ENCODE peak calls at places on chromosome 16, in eight cellular contexts. S, B, C, M, A, U, R and D are unnamed samples.

GRCh38 chr16:89133457-89134127 is 38.0 kb upstream of the CDH15 start:
- DNase-seq in R (no peak), C (no peak), S (no peak), A (no peak), B (peak; percentile 30), U (no peak), M (no peak), D (no peak)

GRCh38 chr16:21194771-21195301 is 16.5 kb downstream of the ZP2 start:
- DNase-seq in C (no peak), U (peak; percentile 7), A (peak; percentile 19), M (no peak), S (no peak), R (no peak), B (no peak), D (peak; percentile 14)

GRCh38 chr16:47667956-47668355 is 206.8 kb downstream of the PHKB start:
- DNase-seq in M (no peak), U (no peak), R (no peak), S (no peak), C (no peak), B (no peak), A (no peak), D (no peak)

GRCh38 chr16:66270333-66270927 is 96.1 kb upstream of the CDH5 start:
- DNase-seq in A (peak; percentile 84), C (peak; percentile 67), S (no peak), U (peak; percentile 71), B (peak; percentile 90), M (peak; percentile 69), R (no peak), D (no peak)

GRCh38 chr16:50547340-50547865 is 793 bp upstream of the NKD1 start:
- DNase-seq in C (no peak), M (peak; percentile 92), U (no peak), R (no peak), A (no peak), B (peak; percentile 73), S (no peak), D (no peak)

GRCh38 chr16:12235110-12235509 is 258.6 kb downstream of the SNX29 start:
- DNase-seq in A (peak; percentile 16), R (no peak), B (no peak), S (no peak), U (no peak), M (no peak), C (no peak), D (peak; percentile 20)

GRCh38 chr16:6861136-6861535 is 471.5 kb upstream of the RBFOX1 start:
- DNase-seq in S (no peak), A (no peak), M (no peak), U (no peak), C (no peak), R (no peak), B (no peak), D (no peak)

GRCh38 chr16:83515395-83515794 is 292.4 kb upstream of the HSBP1 start:
- DNase-seq in S (no peak), C (no peak), B (no peak), U (no peak), M (no peak), A (no peak), R (no peak), D (no peak)

GRCh38 chr16:71956500-71956899 is 43.7 kb downstream of the PKD1L3 start:
- DNase-seq in B (no peak), U (peak; percentile 28), S (no peak), C (no peak), M (no peak), A (peak; percentile 26), R (no peak), D (no peak)

GRCh38 chr16:66562986-66563385 is 3.3 kb upstream of the CMTM1 start:
- DNase-seq in A (no peak), C (no peak), U (no peak), B (no peak), M (no peak), R (no peak), S (no peak), D (no peak)

GRCh38 chr16:47978491-47979490 is 177.0 kb downstream of the ABCC12 start:
- DNase-seq in U (no peak), S (peak; percentile 29), M (no peak), R (peak; percentile 4), B (no peak), C (no peak), A (no peak), D (peak; percentile 54)

GRCh38 chr16:12308060-12308459 is 331.5 kb downstream of the SNX29 start:
- DNase-seq in A (no peak), U (no peak), M (no peak), C (no peak), S (no peak), R (no peak), B (no peak), D (no peak)

GRCh38 chr16:28930652-28931051 is 1.1 kb upstream of the CD19 start:
- DNase-seq in M (no peak), U (no peak), B (no peak), C (no peak), A (no peak), R (no peak), S (no peak), D (no peak)

GRCh38 chr16:66705790-66706505 is 9.4 kb upstream of the CMTM4 start:
- DNase-seq in C (no peak), S (no peak), M (no peak), B (peak; percentile 81), U (peak; percentile 58), R (no peak), A (peak; percentile 67), D (no peak)

GRCh38 chr16:46884513-46885293 is 541 bp downstream of the GPT2 start:
- DNase-seq in A (peak; percentile 58), M (no peak), S (no peak), U (no peak), C (no peak), R (no peak), B (no peak), D (no peak)

GRCh38 chr16:24852281-24852721 is 6.5 kb downstream of the SLC5A11 start:
- DNase-seq in C (no peak), B (no peak), S (no peak), R (peak; percentile 6), M (no peak), U (peak; percentile 48), A (no peak), D (no peak)

GRCh38 chr16:10978846-10979446 is 34.6 kb downstream of the CLEC16A start:
- DNase-seq in B (no peak), U (no peak), A (no peak), M (no peak), C (no peak), R (no peak), S (no peak), D (no peak)

GRCh38 chr16:84121007-84121406 is 4.3 kb upstream of the MBTPS1 start:
- DNase-seq in C (no peak), M (no peak), U (no peak), A (no peak), S (no peak), R (no peak), B (no peak), D (no peak)

GRCh38 chr16:49528035-49528434 is 154.4 kb downstream of the C16orf78 start:
- DNase-seq in U (peak; percentile 26), A (peak; percentile 22), M (no peak), B (no peak), R (no peak), S (no peak), C (no peak), D (no peak)

GRCh38 chr16:84922351-84923135 is 88.8 kb downstream of the ZDHHC7 start:
- DNase-seq in M (no peak), A (no peak), C (no peak), B (peak; percentile 90), U (peak; percentile 76), R (peak; percentile 32), S (no peak), D (no peak)